ENCODE peak calls at places on chromosomes 16 and 17, in five cellular contexts. One of them, this sample, is unnamed.

GRCh38 chr17:35726609-35727460 is 4.6 kb upstream of the RASL10B start:
- DNase-seq in upper lobe of right lung: no peak
- DNase-seq in stomach: no peak
- DNase-seq in esophagus squamous epithelium: no peak
- DNase-seq in WTC11: no peak
- DNase-seq in this sample: peak; percentile 69

GRCh38 chr17:49438439-49438861 is 23.8 kb upstream of the PHB1 start:
- DNase-seq in stomach: no peak
- DNase-seq in upper lobe of right lung: no peak
- DNase-seq in esophagus squamous epithelium: no peak
- DNase-seq in WTC11: no peak
- DNase-seq in this sample: no peak

GRCh38 chr16:65218348-65218747 is 96.5 kb upstream of the CDH11 start:
- DNase-seq in esophagus squamous epithelium: no peak
- DNase-seq in stomach: no peak
- DNase-seq in WTC11: no peak
- DNase-seq in upper lobe of right lung: no peak
- DNase-seq in this sample: no peak

GRCh38 chr17:39674702-39675389 is 6.6 kb downstream of the PNMT start:
- DNase-seq in upper lobe of right lung: peak; percentile 74
- DNase-seq in esophagus squamous epithelium: no peak
- DNase-seq in WTC11: no peak
- DNase-seq in stomach: peak; percentile 57
- DNase-seq in this sample: no peak

GRCh38 chr16:12876778-12877177 is 24.6 kb upstream of the SHISA9 start:
- DNase-seq in stomach: no peak
- DNase-seq in upper lobe of right lung: no peak
- DNase-seq in WTC11: no peak
- DNase-seq in esophagus squamous epithelium: no peak
- DNase-seq in this sample: no peak

GRCh38 chr17:33258291-33258690 is 34.8 kb downstream of the ASIC2 start:
- DNase-seq in stomach: no peak
- DNase-seq in WTC11: no peak
- DNase-seq in upper lobe of right lung: no peak
- DNase-seq in esophagus squamous epithelium: no peak
- DNase-seq in this sample: no peak

GRCh38 chr17:67712375-67712774 is 5.4 kb upstream of the NOL11 start:
- DNase-seq in WTC11: no peak
- DNase-seq in stomach: no peak
- DNase-seq in upper lobe of right lung: no peak
- DNase-seq in esophagus squamous epithelium: no peak
- DNase-seq in this sample: no peak

GRCh38 chr16:57683599-57684545 is 10.7 kb upstream of the DRC7 start:
- DNase-seq in upper lobe of right lung: no peak
- DNase-seq in esophagus squamous epithelium: no peak
- DNase-seq in WTC11: no peak
- DNase-seq in stomach: no peak
- DNase-seq in this sample: no peak

GRCh38 chr17:15298176-15298575 is 33.0 kb upstream of the PMP22 start:
- DNase-seq in upper lobe of right lung: no peak
- DNase-seq in stomach: no peak
- DNase-seq in esophagus squamous epithelium: no peak
- DNase-seq in WTC11: no peak
- DNase-seq in this sample: no peak

GRCh38 chr17:77381731-77382130 is 241.0 kb downstream of the SEC14L1 start:
- DNase-seq in stomach: no peak
- DNase-seq in upper lobe of right lung: no peak
- DNase-seq in esophagus squamous epithelium: no peak
- DNase-seq in WTC11: no peak
- DNase-seq in this sample: no peak

GRCh38 chr17:79026345-79027273 is 2.6 kb downstream of the C1QTNF1 start:
- DNase-seq in esophagus squamous epithelium: no peak
- DNase-seq in WTC11: no peak
- DNase-seq in upper lobe of right lung: peak; percentile 63
- DNase-seq in stomach: peak; percentile 24
- DNase-seq in this sample: no peak

GRCh38 chr17:82859431-82860403 is 19.9 kb upstream of the ZNF750 start:
- DNase-seq in WTC11: no peak
- DNase-seq in esophagus squamous epithelium: no peak
- DNase-seq in upper lobe of right lung: peak; percentile 85
- DNase-seq in stomach: no peak
- DNase-seq in this sample: no peak

GRCh38 chr16:88405325-88406060 is 22.7 kb downstream of the ZNF469 start:
- DNase-seq in upper lobe of right lung: no peak
- DNase-seq in stomach: peak; percentile 34
- DNase-seq in WTC11: no peak
- DNase-seq in esophagus squamous epithelium: no peak
- DNase-seq in this sample: peak; percentile 44

GRCh38 chr16:28090646-28091377 is 27.3 kb upstream of the GSG1L start:
- DNase-seq in upper lobe of right lung: no peak
- DNase-seq in WTC11: peak; percentile 88
- DNase-seq in stomach: no peak
- DNase-seq in esophagus squamous epithelium: no peak
- DNase-seq in this sample: no peak

GRCh38 chr16:87560428-87561199 is 41.7 kb upstream of the JPH3 start:
- DNase-seq in upper lobe of right lung: peak; percentile 69
- DNase-seq in esophagus squamous epithelium: no peak
- DNase-seq in stomach: peak; percentile 60
- DNase-seq in WTC11: peak; percentile 93
- DNase-seq in this sample: no peak

GRCh38 chr16:52629296-52629695 is 82.4 kb upstream of the TOX3 start:
- DNase-seq in stomach: no peak
- DNase-seq in esophagus squamous epithelium: no peak
- DNase-seq in upper lobe of right lung: no peak
- DNase-seq in WTC11: no peak
- DNase-seq in this sample: no peak

GRCh38 chr17:53234138-53234537 is 588.6 kb upstream of the KIF2B start:
- DNase-seq in esophagus squamous epithelium: no peak
- DNase-seq in upper lobe of right lung: no peak
- DNase-seq in stomach: no peak
- DNase-seq in WTC11: no peak
- DNase-seq in this sample: no peak

GRCh38 chr16:23408242-23409201 is 44.5 kb downstream of the COG7 start:
- DNase-seq in WTC11: no peak
- DNase-seq in esophagus squamous epithelium: no peak
- DNase-seq in stomach: no peak
- DNase-seq in upper lobe of right lung: no peak
- DNase-seq in this sample: no peak

GRCh38 chr17:79294459-79295071 is 219.9 kb downstream of the ENGASE start:
- DNase-seq in stomach: peak; percentile 57
- DNase-seq in upper lobe of right lung: peak; percentile 83
- DNase-seq in esophagus squamous epithelium: no peak
- DNase-seq in WTC11: peak; percentile 89
- DNase-seq in this sample: no peak

GRCh38 chr17:54901230-54901847 is 687 bp downstream of the TOM1L1 start:
- DNase-seq in upper lobe of right lung: no peak
- DNase-seq in stomach: no peak
- DNase-seq in WTC11: no peak
- DNase-seq in esophagus squamous epithelium: no peak
- DNase-seq in this sample: no peak

GRCh38 chr17:74527081-74527480 is 4.2 kb downstream of the CD300LB start:
- DNase-seq in WTC11: no peak
- DNase-seq in stomach: no peak
- DNase-seq in esophagus squamous epithelium: no peak
- DNase-seq in upper lobe of right lung: no peak
- DNase-seq in this sample: no peak

GRCh38 chr16:26344976-26345375 is 653.2 kb downstream of the HS3ST4 start:
- DNase-seq in upper lobe of right lung: no peak
- DNase-seq in WTC11: no peak
- DNase-seq in stomach: no peak
- DNase-seq in esophagus squamous epithelium: no peak
- DNase-seq in this sample: no peak

GRCh38 chr16:7405166-7405565 is 72.5 kb downstream of the RBFOX1 start:
- DNase-seq in WTC11: no peak
- DNase-seq in stomach: peak; percentile 27
- DNase-seq in esophagus squamous epithelium: no peak
- DNase-seq in upper lobe of right lung: peak; percentile 85
- DNase-seq in this sample: no peak

GRCh38 chr16:86578056-86578455 is 293 bp upstream of the FOXL1 start:
- DNase-seq in esophagus squamous epithelium: no peak
- DNase-seq in WTC11: no peak
- DNase-seq in stomach: no peak
- DNase-seq in upper lobe of right lung: no peak
- DNase-seq in this sample: peak; percentile 38

GRCh38 chr17:9648521-9649110 is 3.3 kb downstream of the USP43 start:
- DNase-seq in stomach: no peak
- DNase-seq in esophagus squamous epithelium: no peak
- DNase-seq in upper lobe of right lung: no peak
- DNase-seq in WTC11: peak; percentile 34
- DNase-seq in this sample: no peak

GRCh38 chr17:18319604-18320256 is 4.6 kb downstream of the SMCR8 start:
- DNase-seq in WTC11: peak; percentile 56
- DNase-seq in stomach: peak; percentile 27
- DNase-seq in upper lobe of right lung: no peak
- DNase-seq in esophagus squamous epithelium: no peak
- DNase-seq in this sample: peak; percentile 30

GRCh38 chr17:59154721-59155438 is at the start of gene SKA2:
- DNase-seq in WTC11: peak; percentile 97
- DNase-seq in upper lobe of right lung: peak; percentile 97
- DNase-seq in stomach: peak; percentile 97
- DNase-seq in esophagus squamous epithelium: peak; percentile 98
- DNase-seq in this sample: no peak

GRCh38 chr17:74037320-74037719 is 166.2 kb upstream of the RPL38 start:
- DNase-seq in WTC11: no peak
- DNase-seq in esophagus squamous epithelium: no peak
- DNase-seq in stomach: no peak
- DNase-seq in upper lobe of right lung: no peak
- DNase-seq in this sample: no peak

GRCh38 chr16:31382485-31383161 is 10.5 kb upstream of the ITGAD start:
- DNase-seq in upper lobe of right lung: peak; percentile 85
- DNase-seq in stomach: peak; percentile 67
- DNase-seq in WTC11: peak; percentile 83
- DNase-seq in esophagus squamous epithelium: no peak
- DNase-seq in this sample: no peak

GRCh38 chr17:36657763-36658490 is 56.5 kb downstream of the MRM1 start:
- DNase-seq in WTC11: peak; percentile 76
- DNase-seq in stomach: peak; percentile 30
- DNase-seq in esophagus squamous epithelium: no peak
- DNase-seq in upper lobe of right lung: no peak
- DNase-seq in this sample: no peak

GRCh38 chr17:45308840-45309239 is 8.0 kb downstream of the MAP3K14 start:
- DNase-seq in WTC11: no peak
- DNase-seq in esophagus squamous epithelium: no peak
- DNase-seq in upper lobe of right lung: no peak
- DNase-seq in stomach: no peak
- DNase-seq in this sample: no peak

GRCh38 chr17:42431758-42432161 is 8.7 kb upstream of the CAVIN1 start:
- DNase-seq in upper lobe of right lung: no peak
- DNase-seq in WTC11: no peak
- DNase-seq in esophagus squamous epithelium: no peak
- DNase-seq in stomach: no peak
- DNase-seq in this sample: no peak

GRCh38 chr16:28974007-28974436 is 556 bp upstream of the SPNS1 start:
- DNase-seq in upper lobe of right lung: peak; percentile 77
- DNase-seq in stomach: peak; percentile 44
- DNase-seq in esophagus squamous epithelium: no peak
- DNase-seq in WTC11: peak; percentile 78
- DNase-seq in this sample: peak; percentile 27

GRCh38 chr17:36691606-36692005 is 90.2 kb downstream of the MRM1 start:
- DNase-seq in esophagus squamous epithelium: no peak
- DNase-seq in WTC11: no peak
- DNase-seq in upper lobe of right lung: no peak
- DNase-seq in stomach: no peak
- DNase-seq in this sample: no peak

GRCh38 chr17:77325826-77326581 is 185.2 kb downstream of the SEC14L1 start:
- DNase-seq in stomach: peak; percentile 25
- DNase-seq in upper lobe of right lung: peak; percentile 63
- DNase-seq in esophagus squamous epithelium: no peak
- DNase-seq in WTC11: peak; percentile 8
- DNase-seq in this sample: no peak

GRCh38 chr16:86926146-86926545 is 347.8 kb downstream of the FOXL1 start:
- DNase-seq in stomach: no peak
- DNase-seq in WTC11: no peak
- DNase-seq in upper lobe of right lung: no peak
- DNase-seq in esophagus squamous epithelium: no peak
- DNase-seq in this sample: no peak

GRCh38 chr17:45247429-45248131 is 14.3 kb downstream of the SPATA32 start:
- DNase-seq in WTC11: peak; percentile 99
- DNase-seq in stomach: peak; percentile 98
- DNase-seq in esophagus squamous epithelium: peak; percentile 67
- DNase-seq in upper lobe of right lung: peak; percentile 98
- DNase-seq in this sample: peak; percentile 47